ENCODE peak calls at places on chromosomes 16 and 17, in nine cellular contexts. U is activated T-cell treated with anti-CD3 and anti-CD28 coated beads for 1 hour; T is cardiac septum; L is body of pancreas; Y is memory B cell; D is GM12865; P is stimulated activated CD8-positive, alpha-beta memory T cell treated with anti-CD3 and anti-CD28 coated beads, Interleukin-4, amount 100 ng/mL, for 24 hours; K is cardiac fibroblast; H is naive thymus-derived CD8-positive, alpha-beta T cell. B is an unnamed sample.

GRCh38 chr17:31608659-31609254 is 217.3 kb downstream of the RAB11FIP4 start:
- DNase-seq in U (no peak), T (no peak), L (no peak), Y (no peak), D (no peak), P (no peak), K (no peak), H (no peak), B (no peak)

GRCh38 chr16:86034421-86034919 is 135.5 kb downstream of the IRF8 start:
- DNase-seq in U (no peak), T (no peak), L (no peak), Y (no peak), D (no peak), P (no peak), K (no peak), H (no peak), B (no peak)

GRCh38 chr17:1365445-1366039 is 34.5 kb downstream of the YWHAE start:
- DNase-seq in U (peak), T (peak), L (peak), Y (peak), D (peak), P (no peak), K (peak), H (peak), B (peak)

GRCh38 chr17:30113213-30113612 is 3.4 kb upstream of the NSRP1 start:
- DNase-seq in U (no peak), T (no peak), L (no peak), Y (no peak), D (peak), P (no peak), K (no peak), H (no peak), B (no peak)

GRCh38 chr17:7336240-7337175 is at the start of gene ACAP1:
- DNase-seq in U (peak), T (peak), L (no peak), Y (peak), D (peak), P (peak), K (no peak), H (peak), B (no peak)

GRCh38 chr16:68072038-68072695 is 13.0 kb upstream of the NFATC3 start:
- DNase-seq in U (no peak), T (no peak), L (no peak), Y (no peak), D (no peak), P (no peak), K (no peak), H (no peak), B (no peak)

GRCh38 chr17:44110011-44110686 is 13.3 kb downstream of the HDAC5 start:
- DNase-seq in U (no peak), T (no peak), L (no peak), Y (no peak), D (no peak), P (no peak), K (no peak), H (no peak), B (no peak)

GRCh38 chr16:10250137-10250850 is 68.1 kb upstream of the GRIN2A start:
- DNase-seq in U (no peak), T (no peak), L (peak), Y (no peak), D (no peak), P (no peak), K (no peak), H (no peak), B (no peak)

GRCh38 chr17:76085066-76085730 is 6.2 kb downstream of the ZACN start:
- DNase-seq in U (no peak), T (peak), L (no peak), Y (no peak), D (no peak), P (no peak), K (no peak), H (no peak), B (no peak)

GRCh38 chr16:69831212-69832123 is 69.3 kb downstream of the WWP2 start:
- DNase-seq in U (no peak), T (no peak), L (no peak), Y (no peak), D (no peak), P (no peak), K (no peak), H (no peak), B (no peak)

GRCh38 chr16:52561910-52562741 is 15.2 kb upstream of the TOX3 start:
- DNase-seq in U (no peak), T (no peak), L (peak), Y (no peak), D (no peak), P (no peak), K (no peak), H (no peak), B (peak)

GRCh38 chr17:40209404-40210093 is 9.6 kb upstream of the WIPF2 start:
- DNase-seq in U (no peak), T (no peak), L (no peak), Y (no peak), D (no peak), P (no peak), K (peak), H (no peak), B (no peak)

GRCh38 chr17:4503283-4504005 is 4.8 kb downstream of the SPNS2 start:
- DNase-seq in U (no peak), T (no peak), L (no peak), Y (no peak), D (no peak), P (no peak), K (no peak), H (no peak), B (no peak)

GRCh38 chr17:71409712-71410111 is 711.1 kb upstream of the SOX9 start:
- DNase-seq in U (no peak), T (no peak), L (no peak), Y (no peak), D (no peak), P (no peak), K (peak), H (no peak), B (no peak)